ENCODE peak calls at places on chromosomes 6 and 20, in five cellular contexts. C is OCI-LY7, L is HepG2, K is heart right ventricle, W is tibial artery. Z is an unnamed sample.

GRCh38 chr6:134757911-134758361 is 192.0 kb downstream of the ALDH8A1 start:
- DNase-seq in C (no peak), L (no peak), K (no peak), W (no peak), Z (no peak)

GRCh38 chr6:49220293-49220692 is 242.8 kb downstream of the MMUT start:
- DNase-seq in C (no peak), L (no peak), K (no peak), W (no peak), Z (no peak)

GRCh38 chr6:25655746-25656145 is 3.7 kb downstream of the SCGN start:
- DNase-seq in C (no peak), L (no peak), K (no peak), W (no peak), Z (no peak)

GRCh38 chr6:3333263-3333662 is 74.5 kb downstream of the PSMG4 start:
- DNase-seq in C (no peak), L (no peak), K (no peak), W (no peak), Z (no peak)

GRCh38 chr20:40669692-40670091 is 19.3 kb downstream of the MAFB start:
- DNase-seq in C (no peak), L (no peak), K (peak; percentile 33), W (no peak), Z (no peak)

GRCh38 chr6:147022041-147022440 is 182.2 kb upstream of the STXBP5 start:
- DNase-seq in C (no peak), L (no peak), K (no peak), W (no peak), Z (no peak)

GRCh38 chr20:59824711-59825562 is 108.5 kb downstream of the SYCP2 start:
- DNase-seq in C (no peak), L (no peak), K (no peak), W (no peak), Z (no peak)

GRCh38 chr20:31924561-31924960 is 27.3 kb downstream of the PDRG1 start:
- DNase-seq in C (no peak), L (no peak), K (no peak), W (no peak), Z (no peak)

GRCh38 chr20:33437141-33437911 is 6.2 kb downstream of the SNTA1 start:
- DNase-seq in C (no peak), L (no peak), K (peak; percentile 67), W (peak; percentile 93), Z (no peak)

GRCh38 chr6:133546098-133546497 is 304.9 kb downstream of the EYA4 start:
- DNase-seq in C (no peak), L (no peak), K (no peak), W (no peak), Z (no peak)

GRCh38 chr6:106098383-106099234 is 12.5 kb downstream of the PRDM1 start:
- DNase-seq in C (peak; percentile 52), L (no peak), K (no peak), W (no peak), Z (peak; percentile 37)

GRCh38 chr6:10951675-10952282 is 64.9 kb downstream of the SYCP2L start:
- DNase-seq in C (peak; percentile 22), L (peak; percentile 70), K (no peak), W (no peak), Z (no peak)

GRCh38 chr20:20594171-20594530 is 118.3 kb downstream of the RALGAPA2 start:
- DNase-seq in C (peak; percentile 38), L (peak; percentile 39), K (no peak), W (no peak), Z (no peak)

GRCh38 chr6:97282238-97282725 is 734 bp downstream of the MMS22L start:
- DNase-seq in C (peak; percentile 23), L (peak; percentile 9), K (no peak), W (no peak), Z (no peak)

GRCh38 chr6:39830444-39830843 is 38.3 kb downstream of the DAAM2 start:
- DNase-seq in C (no peak), L (no peak), K (peak; percentile 65), W (no peak), Z (no peak)

GRCh38 chr6:128508588-128509296 is 11.7 kb downstream of the PTPRK start:
- DNase-seq in C (no peak), L (peak; percentile 97), K (no peak), W (no peak), Z (no peak)

GRCh38 chr20:10309326-10309725 is 90.7 kb downstream of the SNAP25 start:
- DNase-seq in C (no peak), L (no peak), K (no peak), W (no peak), Z (no peak)

GRCh38 chr6:148780918-148781436 is 34.1 kb downstream of the UST start:
- DNase-seq in C (no peak), L (no peak), K (no peak), W (no peak), Z (no peak)

GRCh38 chr20:40414843-40415615 is 274.0 kb downstream of the MAFB start:
- DNase-seq in C (no peak), L (no peak), K (no peak), W (no peak), Z (no peak)

GRCh38 chr20:24470031-24470781 is 777 bp downstream of the SYNDIG1 start:
- DNase-seq in C (no peak), L (no peak), K (peak; percentile 21), W (no peak), Z (no peak)

GRCh38 chr20:24403410-24403809 is 66.0 kb upstream of the SYNDIG1 start:
- DNase-seq in C (no peak), L (no peak), K (no peak), W (no peak), Z (no peak)

GRCh38 chr20:52923123-52923543 is 49.0 kb upstream of the TSHZ2 start:
- DNase-seq in C (no peak), L (no peak), K (no peak), W (no peak), Z (no peak)

GRCh38 chr6:113672691-113673149 is 184.4 kb upstream of the MARCKS start:
- DNase-seq in C (no peak), L (peak; percentile 23), K (peak; percentile 70), W (peak; percentile 77), Z (no peak)

GRCh38 chr20:21323640-21324039 is 20.5 kb downstream of the XRN2 start:
- DNase-seq in C (no peak), L (no peak), K (no peak), W (no peak), Z (no peak)

GRCh38 chr6:107026965-107027364 is 1.0 kb upstream of the MTRES1 start:
- DNase-seq in C (no peak), L (no peak), K (no peak), W (no peak), Z (no peak)

GRCh38 chr6:45378324-45378926 is 691 bp upstream of the SUPT3H start:
- DNase-seq in C (no peak), L (no peak), K (peak; percentile 45), W (no peak), Z (no peak)

GRCh38 chr6:26022166-26022510 is 59.5 kb downstream of the TRIM38 start:
- DNase-seq in C (peak; percentile 88), L (no peak), K (no peak), W (peak; percentile 79), Z (no peak)

GRCh38 chr20:41094656-41095055 is 42.7 kb upstream of the PLCG1 start:
- DNase-seq in C (no peak), L (no peak), K (no peak), W (no peak), Z (no peak)

GRCh38 chr20:57616143-57616951 is 3.9 kb downstream of the ZBP1 start:
- DNase-seq in C (no peak), L (no peak), K (no peak), W (peak; percentile 60), Z (no peak)

GRCh38 chr6:35203680-35204079 is 10.1 kb upstream of the SCUBE3 start:
- DNase-seq in C (no peak), L (no peak), K (no peak), W (no peak), Z (no peak)

GRCh38 chr6:41028618-41029486 is 10.2 kb downstream of the UNC5CL start:
- DNase-seq in C (no peak), L (no peak), K (no peak), W (no peak), Z (no peak)

GRCh38 chr6:21732731-21733130 is 139.2 kb downstream of the SOX4 start:
- DNase-seq in C (no peak), L (no peak), K (no peak), W (no peak), Z (no peak)

GRCh38 chr6:137240168-137240567 is 21.0 kb upstream of the IFNGR1 start:
- DNase-seq in C (no peak), L (peak; percentile 35), K (no peak), W (peak; percentile 81), Z (no peak)

GRCh38 chr6:134551245-134551960 is 233.5 kb upstream of the SGK1 start:
- DNase-seq in C (no peak), L (no peak), K (no peak), W (no peak), Z (no peak)

GRCh38 chr20:51387125-51387865 is 155.2 kb downstream of the NFATC2 start:
- DNase-seq in C (peak; percentile 91), L (no peak), K (no peak), W (peak; percentile 23), Z (no peak)

GRCh38 chr6:131951576-131952230 is 531 bp upstream of the CCN2 start:
- DNase-seq in C (no peak), L (no peak), K (no peak), W (no peak), Z (no peak)

GRCh38 chr6:44622555-44622954 is 235.0 kb downstream of the CDC5L start:
- DNase-seq in C (no peak), L (no peak), K (no peak), W (no peak), Z (no peak)

GRCh38 chr6:64685401-64685800 is 1021.6 kb downstream of the EYS start:
- DNase-seq in C (no peak), L (no peak), K (no peak), W (no peak), Z (no peak)

GRCh38 chr6:64696053-64696452 is 1011.0 kb downstream of the EYS start:
- DNase-seq in C (peak; percentile 1), L (no peak), K (no peak), W (no peak), Z (no peak)

GRCh38 chr6:64694356-64694755 is 1012.7 kb downstream of the EYS start:
- DNase-seq in C (no peak), L (no peak), K (no peak), W (no peak), Z (no peak)

GRCh38 chr6:64691069-64691468 is 1016.0 kb downstream of the EYS start:
- DNase-seq in C (no peak), L (no peak), K (no peak), W (no peak), Z (no peak)
- TF ChIP-seq CTCF in C (no peak), L (no peak), K (no peak), W (no peak), Z (no peak)

DNA sequence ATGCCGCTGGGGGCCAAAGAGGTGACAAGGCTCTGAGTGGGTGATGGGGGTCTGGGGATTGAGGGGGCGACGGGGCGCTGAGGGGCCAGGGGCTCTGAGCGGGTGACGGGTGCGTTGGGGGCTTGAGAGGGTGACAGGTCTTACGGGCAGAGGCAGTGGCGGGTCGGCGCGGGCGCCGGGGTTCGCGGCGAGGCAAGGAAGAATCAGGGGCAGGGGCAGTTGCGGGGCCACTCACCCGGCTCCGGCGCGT is 146 bp downstream of the ZNFX1 start:
- DNase-seq in C (no peak), L (no peak), K (no peak), W (no peak), Z (no peak)
- H3K4me1 ChIP-seq in C (peaks cover 44% of the 10 kb centered on the region), L (peaks cover 55% of the 10 kb centered on the region), K (peaks cover 77% of the 10 kb centered on the region), W (peaks cover 26% of the 10 kb centered on the region), Z (peaks cover 10% of the 10 kb centered on the region)

GRCh38 chr20:14189794-14190402 is 147.5 kb downstream of the FLRT3 start:
- DNase-seq in C (peak; percentile 1), L (peak; percentile 30), K (no peak), W (no peak), Z (no peak)
- TF ChIP-seq CTCF in C (peak; percentile 69), L (peak; percentile 51), K (peak; percentile 35), W (no peak), Z (no peak)

GRCh38 chr6:75281643-75282042 is 2.9 kb downstream of the TMEM30A start:
- DNase-seq in C (no peak), L (no peak), K (no peak), W (no peak), Z (no peak)
- H3K4me1 ChIP-seq in C (peaks cover 24% of the 10 kb centered on the region), L (peaks cover 39% of the 10 kb centered on the region), K (peaks cover 78% of the 10 kb centered on the region), W (peaks cover 18% of the 10 kb centered on the region), Z (peaks cover 50% of the 10 kb centered on the region)